ENCODE peak calls at places on chromosomes 13 and 19, in nine cellular contexts. One of them, this sample, is unnamed.

GRCh38 chr19:40489882-40490230 is 23.1 kb downstream of the SPTBN4 start:
- DNase-seq in CD8-positive, alpha-beta memory T cell: no peak
- DNase-seq in activated CD8-positive, alpha-beta T cell treated with anti-CD3 and anti-CD28 coated beads, Interleukin-2, amount 10 ng/mL, durations not matched to agents 7 days and 5 days: no peak
- DNase-seq in fibroblast of pulmonary artery: no peak
- DNase-seq in stimulated activated CD8-positive, alpha-beta memory T cell treated with anti-CD3 and anti-CD28 coated beads, Interleukin-7, amount 100 ng/mL, for 1 hour: no peak
- DNase-seq in GM12865: no peak
- DNase-seq in spleen: no peak
- DNase-seq in mucosa of gallbladder: no peak
- DNase-seq in left cardiac atrium: no peak
- DNase-seq in this sample: no peak

GRCh38 chr19:4182082-4182926 is at the start of the genes ANKRD24 and SIRT6:
- DNase-seq in stimulated activated CD8-positive, alpha-beta memory T cell treated with anti-CD3 and anti-CD28 coated beads, Interleukin-7, amount 100 ng/mL, for 1 hour: peak
- DNase-seq in GM12865: peak
- DNase-seq in activated CD8-positive, alpha-beta T cell treated with anti-CD3 and anti-CD28 coated beads, Interleukin-2, amount 10 ng/mL, durations not matched to agents 7 days and 5 days: peak
- DNase-seq in spleen: peak
- DNase-seq in CD8-positive, alpha-beta memory T cell: peak
- DNase-seq in mucosa of gallbladder: peak
- DNase-seq in left cardiac atrium: peak
- DNase-seq in fibroblast of pulmonary artery: peak
- DNase-seq in this sample: peak

GRCh38 chr13:98327326-98328314 is 150.6 kb upstream of the RNF113B start:
- DNase-seq in CD8-positive, alpha-beta memory T cell: no peak
- DNase-seq in stimulated activated CD8-positive, alpha-beta memory T cell treated with anti-CD3 and anti-CD28 coated beads, Interleukin-7, amount 100 ng/mL, for 1 hour: no peak
- DNase-seq in left cardiac atrium: no peak
- DNase-seq in mucosa of gallbladder: no peak
- DNase-seq in spleen: no peak
- DNase-seq in activated CD8-positive, alpha-beta T cell treated with anti-CD3 and anti-CD28 coated beads, Interleukin-2, amount 10 ng/mL, durations not matched to agents 7 days and 5 days: no peak
- DNase-seq in fibroblast of pulmonary artery: peak
- DNase-seq in GM12865: no peak
- DNase-seq in this sample: no peak

GRCh38 chr19:50203281-50204080 is at the start of gene MYH14:
- DNase-seq in CD8-positive, alpha-beta memory T cell: no peak
- DNase-seq in spleen: peak
- DNase-seq in mucosa of gallbladder: peak
- DNase-seq in fibroblast of pulmonary artery: peak
- DNase-seq in activated CD8-positive, alpha-beta T cell treated with anti-CD3 and anti-CD28 coated beads, Interleukin-2, amount 10 ng/mL, durations not matched to agents 7 days and 5 days: no peak
- DNase-seq in GM12865: no peak
- DNase-seq in left cardiac atrium: peak
- DNase-seq in stimulated activated CD8-positive, alpha-beta memory T cell treated with anti-CD3 and anti-CD28 coated beads, Interleukin-7, amount 100 ng/mL, for 1 hour: no peak
- DNase-seq in this sample: no peak

GRCh38 chr13:51154029-51154555 is 43.0 kb upstream of the C13orf42 start:
- DNase-seq in CD8-positive, alpha-beta memory T cell: no peak
- DNase-seq in left cardiac atrium: no peak
- DNase-seq in activated CD8-positive, alpha-beta T cell treated with anti-CD3 and anti-CD28 coated beads, Interleukin-2, amount 10 ng/mL, durations not matched to agents 7 days and 5 days: no peak
- DNase-seq in spleen: no peak
- DNase-seq in mucosa of gallbladder: no peak
- DNase-seq in GM12865: no peak
- DNase-seq in fibroblast of pulmonary artery: peak
- DNase-seq in stimulated activated CD8-positive, alpha-beta memory T cell treated with anti-CD3 and anti-CD28 coated beads, Interleukin-7, amount 100 ng/mL, for 1 hour: no peak
- DNase-seq in this sample: no peak

GRCh38 chr19:49692102-49692599 is 1.2 kb downstream of the CPT1C start:
- DNase-seq in fibroblast of pulmonary artery: no peak
- DNase-seq in stimulated activated CD8-positive, alpha-beta memory T cell treated with anti-CD3 and anti-CD28 coated beads, Interleukin-7, amount 100 ng/mL, for 1 hour: no peak
- DNase-seq in spleen: no peak
- DNase-seq in GM12865: no peak
- DNase-seq in activated CD8-positive, alpha-beta T cell treated with anti-CD3 and anti-CD28 coated beads, Interleukin-2, amount 10 ng/mL, durations not matched to agents 7 days and 5 days: no peak
- DNase-seq in mucosa of gallbladder: no peak
- DNase-seq in CD8-positive, alpha-beta memory T cell: no peak
- DNase-seq in left cardiac atrium: no peak
- DNase-seq in this sample: peak

GRCh38 chr13:99371956-99372355 is 64.8 kb upstream of the GPR183 start:
- DNase-seq in left cardiac atrium: no peak
- DNase-seq in CD8-positive, alpha-beta memory T cell: peak
- DNase-seq in mucosa of gallbladder: no peak
- DNase-seq in fibroblast of pulmonary artery: no peak
- DNase-seq in spleen: no peak
- DNase-seq in activated CD8-positive, alpha-beta T cell treated with anti-CD3 and anti-CD28 coated beads, Interleukin-2, amount 10 ng/mL, durations not matched to agents 7 days and 5 days: peak
- DNase-seq in GM12865: no peak
- DNase-seq in stimulated activated CD8-positive, alpha-beta memory T cell treated with anti-CD3 and anti-CD28 coated beads, Interleukin-7, amount 100 ng/mL, for 1 hour: no peak
- DNase-seq in this sample: no peak

GRCh38 chr19:39542198-39542597 is 2.2 kb upstream of the EID2 start:
- DNase-seq in activated CD8-positive, alpha-beta T cell treated with anti-CD3 and anti-CD28 coated beads, Interleukin-2, amount 10 ng/mL, durations not matched to agents 7 days and 5 days: peak
- DNase-seq in GM12865: no peak
- DNase-seq in fibroblast of pulmonary artery: peak
- DNase-seq in stimulated activated CD8-positive, alpha-beta memory T cell treated with anti-CD3 and anti-CD28 coated beads, Interleukin-7, amount 100 ng/mL, for 1 hour: no peak
- DNase-seq in mucosa of gallbladder: no peak
- DNase-seq in left cardiac atrium: no peak
- DNase-seq in spleen: no peak
- DNase-seq in CD8-positive, alpha-beta memory T cell: no peak
- DNase-seq in this sample: no peak

GRCh38 chr19:804419-805160 is 7.3 kb downstream of the PTBP1 start:
- DNase-seq in spleen: no peak
- DNase-seq in CD8-positive, alpha-beta memory T cell: no peak
- DNase-seq in fibroblast of pulmonary artery: no peak
- DNase-seq in left cardiac atrium: peak
- DNase-seq in stimulated activated CD8-positive, alpha-beta memory T cell treated with anti-CD3 and anti-CD28 coated beads, Interleukin-7, amount 100 ng/mL, for 1 hour: no peak
- DNase-seq in activated CD8-positive, alpha-beta T cell treated with anti-CD3 and anti-CD28 coated beads, Interleukin-2, amount 10 ng/mL, durations not matched to agents 7 days and 5 days: no peak
- DNase-seq in GM12865: no peak
- DNase-seq in mucosa of gallbladder: no peak
- DNase-seq in this sample: no peak

GRCh38 chr19:7230826-7231225 is 63.4 kb downstream of the INSR start:
- DNase-seq in activated CD8-positive, alpha-beta T cell treated with anti-CD3 and anti-CD28 coated beads, Interleukin-2, amount 10 ng/mL, durations not matched to agents 7 days and 5 days: no peak
- DNase-seq in CD8-positive, alpha-beta memory T cell: no peak
- DNase-seq in left cardiac atrium: peak
- DNase-seq in stimulated activated CD8-positive, alpha-beta memory T cell treated with anti-CD3 and anti-CD28 coated beads, Interleukin-7, amount 100 ng/mL, for 1 hour: no peak
- DNase-seq in GM12865: no peak
- DNase-seq in spleen: no peak
- DNase-seq in fibroblast of pulmonary artery: no peak
- DNase-seq in mucosa of gallbladder: peak
- DNase-seq in this sample: no peak

GRCh38 chr13:110012102-110012739 is 225.8 kb upstream of the IRS2 start:
- DNase-seq in stimulated activated CD8-positive, alpha-beta memory T cell treated with anti-CD3 and anti-CD28 coated beads, Interleukin-7, amount 100 ng/mL, for 1 hour: no peak
- DNase-seq in mucosa of gallbladder: no peak
- DNase-seq in GM12865: no peak
- DNase-seq in fibroblast of pulmonary artery: peak
- DNase-seq in spleen: no peak
- DNase-seq in activated CD8-positive, alpha-beta T cell treated with anti-CD3 and anti-CD28 coated beads, Interleukin-2, amount 10 ng/mL, durations not matched to agents 7 days and 5 days: no peak
- DNase-seq in CD8-positive, alpha-beta memory T cell: no peak
- DNase-seq in left cardiac atrium: no peak
- DNase-seq in this sample: peak

GRCh38 chr13:58024103-58024502 is 392.6 kb downstream of the PCDH17 start:
- DNase-seq in fibroblast of pulmonary artery: no peak
- DNase-seq in mucosa of gallbladder: no peak
- DNase-seq in GM12865: no peak
- DNase-seq in stimulated activated CD8-positive, alpha-beta memory T cell treated with anti-CD3 and anti-CD28 coated beads, Interleukin-7, amount 100 ng/mL, for 1 hour: no peak
- DNase-seq in activated CD8-positive, alpha-beta T cell treated with anti-CD3 and anti-CD28 coated beads, Interleukin-2, amount 10 ng/mL, durations not matched to agents 7 days and 5 days: no peak
- DNase-seq in CD8-positive, alpha-beta memory T cell: no peak
- DNase-seq in spleen: no peak
- DNase-seq in left cardiac atrium: no peak
- DNase-seq in this sample: no peak

GRCh38 chr13:75255653-75256052 is 226.3 kb downstream of the TBC1D4 start:
- DNase-seq in fibroblast of pulmonary artery: no peak
- DNase-seq in left cardiac atrium: no peak
- DNase-seq in stimulated activated CD8-positive, alpha-beta memory T cell treated with anti-CD3 and anti-CD28 coated beads, Interleukin-7, amount 100 ng/mL, for 1 hour: no peak
- DNase-seq in CD8-positive, alpha-beta memory T cell: no peak
- DNase-seq in GM12865: no peak
- DNase-seq in activated CD8-positive, alpha-beta T cell treated with anti-CD3 and anti-CD28 coated beads, Interleukin-2, amount 10 ng/mL, durations not matched to agents 7 days and 5 days: no peak
- DNase-seq in spleen: no peak
- DNase-seq in mucosa of gallbladder: no peak
- DNase-seq in this sample: no peak

GRCh38 chr13:34654203-34654602 is 287.9 kb upstream of the NBEA start:
- DNase-seq in GM12865: peak
- DNase-seq in mucosa of gallbladder: no peak
- DNase-seq in left cardiac atrium: no peak
- DNase-seq in spleen: no peak
- DNase-seq in CD8-positive, alpha-beta memory T cell: no peak
- DNase-seq in activated CD8-positive, alpha-beta T cell treated with anti-CD3 and anti-CD28 coated beads, Interleukin-2, amount 10 ng/mL, durations not matched to agents 7 days and 5 days: no peak
- DNase-seq in stimulated activated CD8-positive, alpha-beta memory T cell treated with anti-CD3 and anti-CD28 coated beads, Interleukin-7, amount 100 ng/mL, for 1 hour: no peak
- DNase-seq in fibroblast of pulmonary artery: no peak
- DNase-seq in this sample: no peak

GRCh38 chr13:61880576-61881283 is 465.1 kb upstream of the PCDH20 start:
- DNase-seq in mucosa of gallbladder: no peak
- DNase-seq in GM12865: peak
- DNase-seq in CD8-positive, alpha-beta memory T cell: no peak
- DNase-seq in activated CD8-positive, alpha-beta T cell treated with anti-CD3 and anti-CD28 coated beads, Interleukin-2, amount 10 ng/mL, durations not matched to agents 7 days and 5 days: no peak
- DNase-seq in fibroblast of pulmonary artery: peak
- DNase-seq in left cardiac atrium: no peak
- DNase-seq in spleen: no peak
- DNase-seq in stimulated activated CD8-positive, alpha-beta memory T cell treated with anti-CD3 and anti-CD28 coated beads, Interleukin-7, amount 100 ng/mL, for 1 hour: no peak
- DNase-seq in this sample: peak

This sample was measured in Karpas-422.